ENCODE peak calls at places on chromosomes 16 and 17, in eight cellular contexts. One of them, this sample, is unnamed.
A peak's percentile ranks its signal among the peaks of the same experiment; 100 is the strongest.

GRCh38 chr16:19430345-19430744 is 12.7 kb downstream of the TMC5 start:
- DNase-seq in iPS DF 6.9: no peak
- DNase-seq in neural progenitor cell: no peak
- DNase-seq in PC-9: no peak
- DNase-seq in A549: no peak
- DNase-seq in cardiac muscle cell: no peak
- DNase-seq in tibial nerve: no peak
- DNase-seq in GM23248: no peak
- DNase-seq in this sample: no peak

GRCh38 chr16:69166221-69166833 is 20.6 kb upstream of the SNTB2 start:
- DNase-seq in A549: no peak
- DNase-seq in cardiac muscle cell: peak; percentile 58
- DNase-seq in tibial nerve: no peak
- DNase-seq in iPS DF 6.9: no peak
- DNase-seq in neural progenitor cell: no peak
- DNase-seq in GM23248: peak; percentile 86
- DNase-seq in PC-9: no peak
- DNase-seq in this sample: peak; percentile 29

GRCh38 chr16:9908613-9909012 is 273.6 kb downstream of the GRIN2A start:
- DNase-seq in tibial nerve: no peak
- DNase-seq in PC-9: no peak
- DNase-seq in iPS DF 6.9: no peak
- DNase-seq in neural progenitor cell: no peak
- DNase-seq in cardiac muscle cell: no peak
- DNase-seq in GM23248: no peak
- DNase-seq in A549: no peak
- DNase-seq in this sample: no peak

GRCh38 chr17:66123163-66123562 is 68.8 kb downstream of the CEP112 start:
- DNase-seq in cardiac muscle cell: peak; percentile 4
- DNase-seq in iPS DF 6.9: no peak
- DNase-seq in neural progenitor cell: peak; percentile 4
- DNase-seq in A549: no peak
- DNase-seq in tibial nerve: no peak
- DNase-seq in GM23248: peak; percentile 39
- DNase-seq in PC-9: no peak
- DNase-seq in this sample: no peak

GRCh38 chr16:84581161-84581560 is 36.7 kb downstream of the COTL1 start:
- DNase-seq in PC-9: no peak
- DNase-seq in iPS DF 6.9: no peak
- DNase-seq in A549: no peak
- DNase-seq in neural progenitor cell: no peak
- DNase-seq in GM23248: no peak
- DNase-seq in tibial nerve: no peak
- DNase-seq in cardiac muscle cell: no peak
- DNase-seq in this sample: no peak

GRCh38 chr17:10226930-10227695 is 28.7 kb upstream of the GAS7 start:
- DNase-seq in cardiac muscle cell: peak; percentile 64
- DNase-seq in tibial nerve: peak; percentile 40
- DNase-seq in GM23248: peak; percentile 48
- DNase-seq in A549: peak; percentile 57
- DNase-seq in iPS DF 6.9: peak; percentile 47
- DNase-seq in PC-9: peak; percentile 30
- DNase-seq in neural progenitor cell: peak; percentile 65
- DNase-seq in this sample: no peak

GRCh38 chr16:10741844-10742243 is 1.8 kb upstream of the NUBP1 start:
- DNase-seq in A549: no peak
- DNase-seq in GM23248: no peak
- DNase-seq in neural progenitor cell: no peak
- DNase-seq in cardiac muscle cell: no peak
- DNase-seq in iPS DF 6.9: no peak
- DNase-seq in tibial nerve: no peak
- DNase-seq in PC-9: no peak
- DNase-seq in this sample: no peak

GRCh38 chr16:24858219-24859041 is 12.7 kb downstream of the SLC5A11 start:
- DNase-seq in tibial nerve: peak; percentile 27
- DNase-seq in A549: peak; percentile 62
- DNase-seq in neural progenitor cell: peak; percentile 87
- DNase-seq in GM23248: peak; percentile 66
- DNase-seq in PC-9: peak; percentile 59
- DNase-seq in cardiac muscle cell: peak; percentile 88
- DNase-seq in iPS DF 6.9: peak; percentile 39
- DNase-seq in this sample: no peak

GRCh38 chr17:44960654-44961053 is 7.4 kb downstream of the C1QL1 start:
- DNase-seq in iPS DF 6.9: no peak
- DNase-seq in neural progenitor cell: no peak
- DNase-seq in cardiac muscle cell: no peak
- DNase-seq in A549: no peak
- DNase-seq in tibial nerve: no peak
- DNase-seq in PC-9: peak; percentile 72
- DNase-seq in GM23248: no peak
- DNase-seq in this sample: no peak

GRCh38 chr16:67431077-67431804 is at the start of gene HSD11B2:
- DNase-seq in tibial nerve: no peak
- DNase-seq in GM23248: peak; percentile 85
- DNase-seq in A549: peak; percentile 50
- DNase-seq in neural progenitor cell: peak; percentile 91
- DNase-seq in cardiac muscle cell: peak; percentile 77
- DNase-seq in PC-9: peak; percentile 76
- DNase-seq in iPS DF 6.9: no peak
- DNase-seq in this sample: no peak

GRCh38 chr17:62052765-62053338 is 12.2 kb downstream of the MED13 start:
- DNase-seq in neural progenitor cell: no peak
- DNase-seq in cardiac muscle cell: no peak
- DNase-seq in A549: no peak
- DNase-seq in tibial nerve: no peak
- DNase-seq in GM23248: no peak
- DNase-seq in iPS DF 6.9: no peak
- DNase-seq in PC-9: no peak
- DNase-seq in this sample: no peak

GRCh38 chr16:68539704-68540370 is 746 bp downstream of the ZFP90 start:
- DNase-seq in neural progenitor cell: peak; percentile 45
- DNase-seq in GM23248: peak; percentile 49
- DNase-seq in iPS DF 6.9: no peak
- DNase-seq in PC-9: no peak
- DNase-seq in A549: no peak
- DNase-seq in tibial nerve: no peak
- DNase-seq in cardiac muscle cell: no peak
- DNase-seq in this sample: no peak

DNA sequence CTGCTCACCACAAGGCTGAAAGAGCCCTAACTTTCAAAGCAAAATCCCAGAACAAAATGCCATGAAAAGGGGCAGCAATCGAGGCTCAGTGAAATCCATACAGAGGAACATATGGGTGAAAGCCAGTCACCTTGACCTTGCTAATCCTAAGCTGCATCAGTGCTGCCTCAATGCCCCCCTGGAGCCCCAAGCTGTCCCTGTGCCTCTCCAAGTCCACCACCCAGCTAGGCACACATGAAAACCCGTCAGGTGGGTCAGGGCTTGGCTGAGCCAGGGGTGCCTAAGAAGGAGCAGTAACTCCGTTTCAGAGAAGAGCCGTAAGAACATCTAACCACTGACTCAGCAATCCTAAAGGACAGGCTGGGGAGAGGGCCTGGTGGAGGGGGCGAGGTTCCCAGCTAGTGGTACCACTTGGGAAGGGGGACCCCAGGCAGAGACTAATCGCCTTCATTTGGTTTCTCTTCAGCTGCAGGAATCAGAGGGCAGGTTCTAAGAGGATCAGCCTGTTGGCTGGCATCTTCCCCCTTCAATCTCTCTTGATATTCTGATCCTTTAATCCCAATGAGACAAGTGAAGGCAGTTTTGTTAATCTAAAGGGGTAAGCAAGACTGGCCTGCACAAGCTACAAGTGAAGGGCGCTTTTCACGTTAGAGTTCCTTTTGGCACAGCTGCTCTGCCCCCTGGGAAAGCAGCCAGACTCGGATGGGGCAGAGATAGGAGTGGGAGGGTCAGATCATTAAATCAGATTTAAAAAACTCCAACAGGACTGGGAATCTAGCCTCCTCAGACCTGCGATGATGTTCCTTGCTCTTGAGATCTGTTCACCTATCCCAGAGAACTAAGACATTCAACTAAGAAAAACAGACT is 7.6 kb downstream of the PITPNA start:
- DNase-seq in PC-9: no peak
- DNase-seq in tibial nerve: no peak
- DNase-seq in iPS DF 6.9: no peak
- DNase-seq in A549: no peak
- DNase-seq in neural progenitor cell: no peak
- DNase-seq in cardiac muscle cell: no peak
- DNase-seq in GM23248: no peak
- DNase-seq in this sample: no peak
- H3K27ac ChIP-seq in PC-9: no peak overlapping the region
- H3K27ac ChIP-seq in tibial nerve: no peak overlapping the region
- H3K27ac ChIP-seq in iPS DF 6.9: no peak overlapping the region
- H3K27ac ChIP-seq in A549: peak overlapping the region; percentile 10
- H3K27ac ChIP-seq in neural progenitor cell: no peak overlapping the region
- H3K27ac ChIP-seq in cardiac muscle cell: peak overlapping the region; percentile 98
- H3K27ac ChIP-seq in GM23248: no peak overlapping the region
- H3K27ac ChIP-seq in this sample: no peak overlapping the region

GRCh38 chr17:70353408-70354092 is 184.2 kb downstream of the KCNJ2 start:
- DNase-seq in iPS DF 6.9: no peak
- DNase-seq in GM23248: no peak
- DNase-seq in tibial nerve: no peak
- DNase-seq in neural progenitor cell: no peak
- DNase-seq in A549: no peak
- DNase-seq in PC-9: no peak
- DNase-seq in cardiac muscle cell: no peak
- DNase-seq in this sample: no peak
- H3K27ac ChIP-seq in iPS DF 6.9: no peak overlapping the region
- H3K27ac ChIP-seq in GM23248: no peak overlapping the region
- H3K27ac ChIP-seq in tibial nerve: no peak overlapping the region
- H3K27ac ChIP-seq in neural progenitor cell: no peak overlapping the region
- H3K27ac ChIP-seq in A549: no peak overlapping the region
- H3K27ac ChIP-seq in PC-9: no peak overlapping the region
- H3K27ac ChIP-seq in cardiac muscle cell: no peak overlapping the region
- H3K27ac ChIP-seq in this sample: no peak overlapping the region

GRCh38 chr16:5378531-5378930 is 280.9 kb upstream of the EEF2KMT start:
- DNase-seq in PC-9: no peak
- DNase-seq in A549: no peak
- DNase-seq in GM23248: no peak
- DNase-seq in neural progenitor cell: no peak
- DNase-seq in iPS DF 6.9: no peak
- DNase-seq in tibial nerve: no peak
- DNase-seq in cardiac muscle cell: no peak
- DNase-seq in this sample: no peak

GRCh38 chr16:5383737-5384136 is 286.1 kb upstream of the EEF2KMT start:
- DNase-seq in GM23248: no peak
- DNase-seq in PC-9: no peak
- DNase-seq in neural progenitor cell: no peak
- DNase-seq in A549: no peak
- DNase-seq in iPS DF 6.9: no peak
- DNase-seq in cardiac muscle cell: no peak
- DNase-seq in tibial nerve: no peak
- DNase-seq in this sample: no peak

GRCh38 chr16:5382484-5382883 is 284.9 kb upstream of the EEF2KMT start:
- DNase-seq in neural progenitor cell: no peak
- DNase-seq in tibial nerve: no peak
- DNase-seq in A549: no peak
- DNase-seq in GM23248: no peak
- DNase-seq in PC-9: no peak
- DNase-seq in iPS DF 6.9: no peak
- DNase-seq in cardiac muscle cell: no peak
- DNase-seq in this sample: no peak

GRCh38 chr16:5379948-5380347 is 282.4 kb upstream of the EEF2KMT start:
- DNase-seq in A549: no peak
- DNase-seq in GM23248: no peak
- DNase-seq in cardiac muscle cell: no peak
- DNase-seq in iPS DF 6.9: no peak
- DNase-seq in neural progenitor cell: no peak
- DNase-seq in tibial nerve: no peak
- DNase-seq in PC-9: no peak
- DNase-seq in this sample: no peak

GRCh38 chr16:5381481-5381880 is 283.9 kb upstream of the EEF2KMT start:
- DNase-seq in GM23248: no peak
- DNase-seq in A549: no peak
- DNase-seq in tibial nerve: no peak
- DNase-seq in iPS DF 6.9: no peak
- DNase-seq in PC-9: no peak
- DNase-seq in neural progenitor cell: no peak
- DNase-seq in cardiac muscle cell: no peak
- DNase-seq in this sample: no peak
- H3K27ac ChIP-seq in GM23248: no peak overlapping the region
- H3K27ac ChIP-seq in A549: no peak overlapping the region
- H3K27ac ChIP-seq in tibial nerve: no peak overlapping the region
- H3K27ac ChIP-seq in iPS DF 6.9: no peak overlapping the region
- H3K27ac ChIP-seq in PC-9: no peak overlapping the region
- H3K27ac ChIP-seq in neural progenitor cell: no peak overlapping the region
- H3K27ac ChIP-seq in cardiac muscle cell: no peak overlapping the region
- H3K27ac ChIP-seq in this sample: no peak overlapping the region

GRCh38 chr16:81505011-81505660 is 60.5 kb downstream of the CMIP start:
- DNase-seq in cardiac muscle cell: no peak
- DNase-seq in neural progenitor cell: no peak
- DNase-seq in PC-9: no peak
- DNase-seq in iPS DF 6.9: no peak
- DNase-seq in GM23248: no peak
- DNase-seq in tibial nerve: no peak
- DNase-seq in A549: no peak
- DNase-seq in this sample: no peak

GRCh38 chr16:81499576-81500380 is 55.2 kb downstream of the CMIP start:
- DNase-seq in PC-9: no peak
- DNase-seq in neural progenitor cell: no peak
- DNase-seq in GM23248: no peak
- DNase-seq in tibial nerve: no peak
- DNase-seq in cardiac muscle cell: no peak
- DNase-seq in iPS DF 6.9: no peak
- DNase-seq in A549: no peak
- DNase-seq in this sample: no peak

GRCh38 chr16:81500833-81501521 is 56.4 kb downstream of the CMIP start:
- DNase-seq in tibial nerve: no peak
- DNase-seq in iPS DF 6.9: no peak
- DNase-seq in neural progenitor cell: no peak
- DNase-seq in A549: no peak
- DNase-seq in cardiac muscle cell: no peak
- DNase-seq in GM23248: no peak
- DNase-seq in PC-9: no peak
- DNase-seq in this sample: no peak

GRCh38 chr16:81498351-81498750 is 53.7 kb downstream of the CMIP start:
- DNase-seq in tibial nerve: no peak
- DNase-seq in cardiac muscle cell: no peak
- DNase-seq in PC-9: no peak
- DNase-seq in A549: no peak
- DNase-seq in neural progenitor cell: no peak
- DNase-seq in iPS DF 6.9: no peak
- DNase-seq in GM23248: no peak
- DNase-seq in this sample: no peak

DNA sequence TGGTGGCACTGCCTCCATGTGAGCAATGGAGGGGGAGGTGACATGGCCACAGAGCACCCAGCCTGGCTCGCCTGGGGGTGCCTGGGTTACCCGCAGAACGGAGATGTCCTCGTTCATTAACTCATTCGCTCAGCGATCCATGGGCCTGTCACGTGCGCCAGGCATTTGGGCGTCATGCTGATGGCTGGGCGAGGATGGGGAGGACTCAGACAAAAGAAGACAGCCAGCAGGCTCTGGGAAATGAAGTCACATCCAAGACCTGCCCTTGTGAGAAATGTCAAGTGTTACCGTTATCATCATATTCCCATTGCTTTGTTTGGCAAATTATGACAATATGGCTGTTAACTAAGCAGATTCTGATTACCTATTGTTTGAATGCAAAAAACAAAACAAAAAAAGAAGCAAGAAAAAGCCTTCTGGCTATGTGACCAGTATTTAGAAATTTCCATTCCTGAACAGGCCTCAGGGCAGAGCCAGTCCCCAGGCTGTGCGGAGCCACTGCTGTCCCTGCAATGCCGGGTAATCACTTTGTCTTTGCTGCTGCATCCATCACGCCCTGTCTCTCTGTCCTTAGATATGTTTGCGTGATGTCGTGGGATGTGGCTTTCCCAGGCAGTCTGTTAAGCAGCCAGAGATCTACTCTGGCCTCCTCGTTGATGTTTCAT is 57.9 kb downstream of the CMIP start:
- DNase-seq in tibial nerve: no peak
- DNase-seq in A549: no peak
- DNase-seq in neural progenitor cell: no peak
- DNase-seq in GM23248: no peak
- DNase-seq in PC-9: no peak
- DNase-seq in iPS DF 6.9: no peak
- DNase-seq in cardiac muscle cell: no peak
- DNase-seq in this sample: no peak
- H3K27ac ChIP-seq in tibial nerve: no peak overlapping the region
- H3K27ac ChIP-seq in A549: peak overlapping the region; percentile 50
- H3K27ac ChIP-seq in neural progenitor cell: no peak overlapping the region
- H3K27ac ChIP-seq in GM23248: no peak overlapping the region
- H3K27ac ChIP-seq in PC-9: no peak overlapping the region
- H3K27ac ChIP-seq in iPS DF 6.9: no peak overlapping the region
- H3K27ac ChIP-seq in cardiac muscle cell: peak overlapping the region; percentile 8
- H3K27ac ChIP-seq in this sample: no peak overlapping the region

This sample was measured in AG04450.